ENCODE peak calls at places on chromosomes 13 and 19, in four cellular contexts. H is HCT116, T is SK-N-SH, Q is K562. M is an unnamed sample.

GRCh38 chr19:27858981-27859581 is 1353.9 kb downstream of the UQCRFS1 start:
- DNase-seq in H (no peak), T (no peak), Q (no peak), M (no peak)

GRCh38 chr19:49324801-49325491 is at the start of gene SLC6A16:
- DNase-seq in H (no peak), T (no peak), Q (no peak), M (no peak)

GRCh38 chr13:78867655-78868054 is 208.7 kb upstream of the OBI1 start:
- DNase-seq in H (no peak), T (no peak), Q (no peak), M (peak; percentile 20)

GRCh38 chr19:16061943-16062342 is 14.4 kb upstream of the TPM4 start:
- DNase-seq in H (no peak), T (no peak), Q (no peak), M (no peak)

GRCh38 chr13:87810920-87811344 is 139.8 kb downstream of the SLITRK5 start:
- DNase-seq in H (no peak), T (no peak), Q (no peak), M (no peak)

GRCh38 chr13:26295812-26296211 is 41.9 kb downstream of the CDK8 start:
- DNase-seq in H (no peak), T (no peak), Q (no peak), M (no peak)

GRCh38 chr13:59664586-59664985 is 499.1 kb downstream of the DIAPH3 start:
- DNase-seq in H (no peak), T (no peak), Q (no peak), M (no peak)

GRCh38 chr19:15672580-15673175 is at the start of gene CYP4F12:
- DNase-seq in H (peak; percentile 49), T (no peak), Q (peak; percentile 58), M (peak; percentile 76)

GRCh38 chr19:6772028-6772865 is at the start of gene VAV1:
- DNase-seq in H (no peak), T (peak; percentile 53), Q (peak; percentile 75), M (no peak)

GRCh38 chr19:38417544-38418506 is 8.2 kb downstream of the RASGRP4 start:
- DNase-seq in H (peak; percentile 66), T (no peak), Q (peak; percentile 92), M (no peak)

GRCh38 chr19:13208131-13208963 is 58.1 kb downstream of the IER2 start:
- DNase-seq in H (no peak), T (no peak), Q (no peak), M (no peak)

GRCh38 chr13:25771641-25772478 is 280.0 kb downstream of the SHISA2 start:
- DNase-seq in H (no peak), T (no peak), Q (no peak), M (no peak)

GRCh38 chr13:44710576-44710975 is 134.4 kb upstream of the TSC22D1 start:
- DNase-seq in H (peak; percentile 73), T (no peak), Q (no peak), M (no peak)

GRCh38 chr19:46692918-46693722 is 23.8 kb downstream of the PRKD2 start:
- DNase-seq in H (no peak), T (peak; percentile 13), Q (no peak), M (no peak)

GRCh38 chr13:52845766-52846566 is 2.5 kb downstream of the PCDH8 start:
- DNase-seq in H (no peak), T (peak; percentile 88), Q (no peak), M (no peak)

GRCh38 chr13:113183450-113184129 is 24.9 kb downstream of the PCID2 start:
- DNase-seq in H (no peak), T (no peak), Q (no peak), M (peak; percentile 85)

GRCh38 chr19:47433121-47433520 is 13.8 kb upstream of the MEIS3 start:
- DNase-seq in H (no peak), T (no peak), Q (no peak), M (no peak)

GRCh38 chr19:5954293-5954692 is 23.6 kb downstream of the RANBP3 start:
- DNase-seq in H (no peak), T (no peak), Q (no peak), M (no peak)

GRCh38 chr13:62125451-62125850 is 709.8 kb upstream of the PCDH20 start:
- DNase-seq in H (no peak), T (no peak), Q (no peak), M (no peak)

GRCh38 chr19:4139614-4140236 is 13.7 kb upstream of the CREB3L3 start:
- DNase-seq in H (peak; percentile 71), T (peak; percentile 82), Q (peak; percentile 84), M (peak; percentile 58)

GRCh38 chr19:8611391-8611883 is 922 bp upstream of the ADAMTS10 start:
- DNase-seq in H (no peak), T (peak; percentile 52), Q (no peak), M (no peak)

GRCh38 chr13:68099616-68100015 is 869.5 kb upstream of the PCDH9 start:
- DNase-seq in H (peak; percentile 0), T (no peak), Q (no peak), M (no peak)

GRCh38 chr13:39888865-39889810 is 233.7 kb downstream of the COG6 start:
- DNase-seq in H (no peak), T (no peak), Q (no peak), M (no peak)

GRCh38 chr13:67147257-67148218 is 82.6 kb downstream of the PCDH9 start:
- DNase-seq in H (no peak), T (no peak), Q (no peak), M (no peak)

GRCh38 chr19:5466814-5467291 is 11.6 kb downstream of the ZNRF4 start:
- DNase-seq in H (no peak), T (peak; percentile 89), Q (no peak), M (no peak)

GRCh38 chr13:113647351-113648217 is 10.4 kb downstream of the ATP4B start:
- DNase-seq in H (peak; percentile 19), T (peak; percentile 85), Q (no peak), M (no peak)

GRCh38 chr13:21657538-21657937 is 13.3 kb upstream of the FGF9 start:
- DNase-seq in H (no peak), T (no peak), Q (no peak), M (no peak)

GRCh38 chr13:104975272-104975671 is 1560.2 kb downstream of the EFNB2 start:
- DNase-seq in H (no peak), T (no peak), Q (no peak), M (no peak)

GRCh38 chr19:36436531-36436930 is 18.1 kb upstream of the ZFP82 start:
- DNase-seq in H (no peak), T (no peak), Q (no peak), M (no peak)

GRCh38 chr13:102825400-102825799 is 20.4 kb upstream of the ERCC5 start:
- DNase-seq in H (no peak), T (no peak), Q (no peak), M (no peak)

GRCh38 chr19:33502991-33503790 is 18.4 kb downstream of the PEPD start:
- DNase-seq in H (no peak), T (no peak), Q (no peak), M (no peak)

GRCh38 chr13:22372261-22372660 is 701.4 kb downstream of the FGF9 start:
- DNase-seq in H (no peak), T (no peak), Q (no peak), M (no peak)

GRCh38 chr13:29733069-29733700 is 117.2 kb downstream of the UBL3 start:
- DNase-seq in H (no peak), T (no peak), Q (no peak), M (no peak)

GRCh38 chr13:40813662-40814454 is 24.4 kb downstream of the SLC25A15 start:
- DNase-seq in H (no peak), T (peak; percentile 27), Q (no peak), M (peak; percentile 30)

GRCh38 chr13:93746589-93746988 is 520.0 kb downstream of the GPC6 start:
- DNase-seq in H (no peak), T (no peak), Q (no peak), M (peak; percentile 18)

GRCh38 chr19:16370671-16371391 is 46.2 kb downstream of the KLF2 start:
- DNase-seq in H (no peak), T (no peak), Q (no peak), M (no peak)

GRCh38 chr19:47483200-47483599 is 819 bp downstream of the KPTN start:
- DNase-seq in H (no peak), T (no peak), Q (no peak), M (no peak)

GRCh38 chr13:43214124-43214523 is 190.7 kb downstream of the DNAJC15 start:
- DNase-seq in H (no peak), T (no peak), Q (no peak), M (no peak)

GRCh38 chr13:86567119-86567518 is 767.9 kb upstream of the SLITRK6 start:
- DNase-seq in H (no peak), T (peak; percentile 3), Q (no peak), M (peak; percentile 24)
- TF ChIP-seq ELF1 in H (no peak), T (no peak), Q (no peak), M (no peak)

GRCh38 chr19:1213391-1214286 is 8.1 kb downstream of the STK11 start:
- DNase-seq in H (no peak), T (peak; percentile 57), Q (no peak), M (no peak)
- TF ChIP-seq ELF1 in H (no peak), T (no peak), Q (no peak), M (no peak)

GRCh38 chr19:14370169-14370998 is 10.9 kb upstream of the ADGRE5 start:
- DNase-seq in H (no peak), T (no peak), Q (peak; percentile 9), M (no peak)
- TF ChIP-seq ELF1 in H (no peak), T (no peak), Q (no peak), M (no peak)

DNA sequence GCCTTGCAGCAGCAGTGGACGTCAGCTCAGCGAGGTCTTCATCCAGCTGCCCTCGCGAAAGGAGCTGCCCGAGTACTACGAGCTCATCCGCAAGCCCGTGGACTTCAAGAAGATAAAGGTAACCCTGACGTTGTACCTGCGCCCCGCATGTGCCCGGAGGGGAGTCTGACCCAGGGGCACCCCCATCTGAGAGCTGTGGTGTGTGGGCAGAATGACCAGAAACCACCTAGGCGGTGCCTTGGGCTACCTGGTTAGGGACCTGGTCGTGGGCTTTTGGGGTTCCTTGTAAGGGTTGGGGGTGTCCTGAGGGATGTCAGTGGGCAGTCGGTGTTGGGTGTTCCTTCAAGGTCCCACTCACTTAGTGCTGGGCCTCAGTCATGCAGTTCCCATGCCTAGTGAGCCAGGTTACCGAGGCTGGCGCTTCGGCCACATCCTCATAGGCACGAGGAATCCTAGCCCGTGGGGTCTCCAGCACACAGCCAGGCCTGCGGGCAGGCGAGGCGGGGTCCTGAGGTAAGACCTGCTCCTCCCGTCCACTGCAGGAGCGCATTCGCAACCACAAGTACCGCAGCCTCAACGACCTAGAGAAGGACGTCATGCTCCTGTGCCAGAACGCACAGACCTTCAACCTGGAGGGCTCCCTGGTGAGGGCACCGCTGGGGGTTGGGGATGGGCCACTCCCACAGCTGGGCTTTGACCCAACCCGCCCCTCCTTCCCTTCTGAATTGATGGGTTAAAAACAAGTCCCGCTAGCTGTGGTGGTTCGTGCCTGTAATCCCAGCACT is 30.8 kb upstream of the LDLR start:
- DNase-seq in H (no peak), T (no peak), Q (no peak), M (no peak)
- TF ChIP-seq ELF1 in H (no peak), T (no peak), Q (no peak), M (no peak)

GRCh38 chr19:40677156-40677555 is 13.3 kb downstream of the NUMBL start:
- DNase-seq in H (no peak), T (no peak), Q (no peak), M (no peak)
- TF ChIP-seq ELF1 in H (no peak), T (no peak), Q (no peak), M (no peak)

DNA sequence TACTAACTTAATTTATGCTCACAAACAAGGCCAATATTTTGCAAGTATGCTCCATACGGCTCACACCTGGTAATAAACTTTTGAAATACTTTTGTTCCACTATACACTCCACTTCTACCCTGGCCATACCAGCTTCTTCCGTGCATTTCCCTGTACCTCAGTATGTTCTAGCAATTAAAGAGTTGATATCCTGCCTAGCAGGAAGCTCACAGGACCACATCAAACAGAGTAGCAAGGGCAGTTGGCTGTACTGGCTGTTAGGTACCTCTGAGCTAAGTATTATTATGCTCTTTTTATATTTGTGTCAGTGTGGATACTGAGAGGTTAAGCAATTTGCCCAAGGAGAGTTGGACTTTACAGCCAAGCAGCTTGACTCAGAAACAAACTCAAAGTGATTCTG is 257.7 kb downstream of the SLITRK6 start:
- DNase-seq in H (no peak), T (no peak), Q (no peak), M (no peak)
- TF ChIP-seq ELF1 in H (no peak), T (no peak), Q (no peak), M (no peak)

M was measured in HepG2.